ENCODE peak calls at places on chromosomes 1 and 21, in five cellular contexts. W, V, M, P and H are unnamed samples.

GRCh38 chr1:163115887-163116286 is 46.7 kb downstream of the RGS4 start:
- DNase-seq in P (no peak), V (no peak), W (no peak), M (no peak), H (no peak)

GRCh38 chr1:164256456-164256855 is 302.5 kb upstream of the PBX1 start:
- DNase-seq in V (no peak), P (no peak), W (no peak), M (no peak), H (no peak)

GRCh38 chr1:168085401-168085872 is 51.3 kb downstream of the GPR161 start:
- DNase-seq in P (peak), V (no peak), M (no peak), W (no peak), H (no peak)

GRCh38 chr1:191528275-191528674 is 630.0 kb upstream of the RGS18 start:
- DNase-seq in P (no peak), M (no peak), W (no peak), V (peak), H (no peak)

GRCh38 chr1:59506952-59507351 is 210.1 kb downstream of the FGGY start:
- DNase-seq in M (no peak), P (no peak), V (peak), W (no peak), H (peak)

GRCh38 chr21:36255650-36256047 is 64.3 kb upstream of the MORC3 start:
- DNase-seq in V (no peak), M (no peak), P (no peak), W (no peak), H (no peak)

GRCh38 chr1:187070076-187070475 is 241.3 kb downstream of the PLA2G4A start:
- DNase-seq in V (peak), M (no peak), W (no peak), P (no peak), H (peak)

GRCh38 chr1:54851928-54852524 is 35.0 kb downstream of the DHCR24 start:
- DNase-seq in V (no peak), W (no peak), P (no peak), M (no peak), H (no peak)

GRCh38 chr1:69982992-69983391 is 222.4 kb downstream of the LRRC40 start:
- DNase-seq in M (no peak), V (peak), W (no peak), P (no peak), H (peak)

GRCh38 chr1:228286505-228287417 is 78.9 kb downstream of the OBSCN start:
- DNase-seq in V (no peak), W (no peak), P (no peak), M (no peak), H (no peak)

GRCh38 chr1:43817304-43817939 is 110.1 kb downstream of the ST3GAL3 start:
- DNase-seq in P (no peak), V (no peak), M (no peak), W (no peak), H (no peak)

GRCh38 chr1:178055779-178056471 is 38.0 kb upstream of the RASAL2 start:
- DNase-seq in V (peak), M (peak), P (peak), W (peak), H (no peak)

GRCh38 chr1:101431956-101432510 is 195.2 kb downstream of the S1PR1 start:
- DNase-seq in P (no peak), M (no peak), W (no peak), V (no peak), H (no peak)

GRCh38 chr1:205537386-205538018 is 33.0 kb downstream of the CDK18 start:
- DNase-seq in V (peak), P (peak), M (peak), W (no peak), H (no peak)

GRCh38 chr1:53957231-53957818 is 11.2 kb downstream of the LRRC42 start:
- DNase-seq in W (no peak), M (peak), P (peak), V (peak), H (peak)

GRCh38 chr1:177978530-177978929 is 8.7 kb upstream of the SEC16B start:
- DNase-seq in M (no peak), P (no peak), V (no peak), W (no peak), H (no peak)

GRCh38 chr1:41917051-41917530 is 1.6 kb downstream of the HIVEP3 start:
- DNase-seq in W (no peak), V (no peak), P (no peak), M (no peak), H (no peak)

GRCh38 chr1:41919131-41919530 is 409 bp upstream of the HIVEP3 start:
- DNase-seq in P (no peak), M (no peak), V (no peak), W (no peak), H (no peak)

GRCh38 chr1:41919764-41920397 is 1.2 kb upstream of the HIVEP3 start:
- DNase-seq in M (no peak), W (peak), V (no peak), P (peak), H (no peak)

GRCh38 chr1:41917835-41918449 is 780 bp downstream of the HIVEP3 start:
- DNase-seq in V (peak), W (peak), M (peak), P (peak), H (no peak)

GRCh38 chr1:41918450-41919043 is at the start of gene HIVEP3:
- DNase-seq in P (no peak), M (no peak), V (peak), W (no peak), H (no peak)
- TF ChIP-seq CTCF in P (peak), M (no peak), V (peak), W (no peak), H (peak)

GRCh38 chr1:45643978-45644377 is 20.1 kb upstream of the CCDC17 start:
- DNase-seq in W (no peak), V (peak), P (no peak), M (peak), H (no peak)

GRCh38 chr1:45644661-45645060 is 20.8 kb upstream of the CCDC17 start:
- DNase-seq in W (no peak), V (no peak), M (no peak), P (no peak), H (no peak)

GRCh38 chr1:45643341-45643740 is 19.5 kb upstream of the CCDC17 start:
- DNase-seq in M (no peak), P (no peak), W (no peak), V (no peak), H (no peak)

GRCh38 chr1:45647248-45648021 is 23.6 kb upstream of the CCDC17 start:
- DNase-seq in W (peak), P (no peak), V (no peak), M (peak), H (no peak)
- H3K4me3 ChIP-seq in W (no peak), P (no peak), V (no peak), M (no peak), H (no peak)

GRCh38 chr1:18233176-18233864 is 125.7 kb downstream of the IGSF21 start:
- DNase-seq in W (no peak), V (no peak), P (no peak), M (no peak), H (no peak)
- TF ChIP-seq CTCF in W (no peak), V (no peak), P (no peak), M (no peak), H (no peak)

GRCh38 chr1:109229531-109230127 is 15.9 kb downstream of the SARS1 start:
- DNase-seq in M (no peak), W (no peak), P (no peak), V (no peak), H (no peak)
- H3K4me3 ChIP-seq in M (no peak), W (no peak), P (no peak), V (no peak), H (no peak)

GRCh38 chr1:151533870-151534269 is 6.2 kb upstream of the TUFT1 start:
- DNase-seq in W (no peak), P (no peak), V (no peak), M (no peak), H (no peak)

GRCh38 chr1:151535326-151536271 is 4.5 kb upstream of the TUFT1 start:
- DNase-seq in P (no peak), M (no peak), V (no peak), W (no peak), H (no peak)

GRCh38 chr1:151537112-151537511 is 3.0 kb upstream of the TUFT1 start:
- DNase-seq in P (peak), M (no peak), W (no peak), V (peak), H (peak)

GRCh38 chr1:151536499-151536898 is 3.6 kb upstream of the TUFT1 start:
- DNase-seq in W (no peak), M (no peak), V (no peak), P (no peak), H (no peak)

DNA sequence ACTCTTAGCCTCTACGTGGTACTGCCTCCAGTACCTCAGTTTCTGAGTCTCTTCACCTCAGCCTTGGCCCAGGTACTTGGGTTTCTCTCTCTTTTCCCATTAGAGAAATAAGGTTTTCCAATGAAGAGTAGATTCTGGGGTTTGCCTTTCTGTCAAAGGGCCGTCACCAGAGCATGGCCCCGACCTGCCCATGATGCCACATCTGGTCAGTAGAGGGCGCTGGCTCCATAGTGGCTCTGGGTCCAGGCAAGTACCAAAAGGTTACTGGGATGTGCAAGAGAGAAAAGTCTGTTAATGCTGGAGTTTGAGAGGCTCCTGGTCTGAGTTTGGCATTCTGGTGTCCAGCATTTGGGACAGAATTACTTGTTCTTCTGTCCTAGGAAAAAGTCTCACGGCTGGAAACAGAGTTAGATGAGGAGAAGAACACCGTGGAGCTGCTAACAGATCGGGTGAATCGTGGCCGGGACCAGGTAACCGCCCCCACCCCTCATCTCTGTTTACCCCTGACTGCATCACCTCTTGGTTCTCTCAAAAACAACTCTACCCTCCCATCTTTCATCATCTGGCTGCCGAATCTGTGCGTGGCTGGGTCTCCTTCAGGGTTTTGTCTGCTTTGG is 5.3 kb upstream of the TUFT1 start:
- DNase-seq in V (peak), P (peak), W (peak), M (peak), H (peak)
- TF ChIP-seq CTCF in V (peak), P (peak), W (peak), M (peak), H (peak)

DNA sequence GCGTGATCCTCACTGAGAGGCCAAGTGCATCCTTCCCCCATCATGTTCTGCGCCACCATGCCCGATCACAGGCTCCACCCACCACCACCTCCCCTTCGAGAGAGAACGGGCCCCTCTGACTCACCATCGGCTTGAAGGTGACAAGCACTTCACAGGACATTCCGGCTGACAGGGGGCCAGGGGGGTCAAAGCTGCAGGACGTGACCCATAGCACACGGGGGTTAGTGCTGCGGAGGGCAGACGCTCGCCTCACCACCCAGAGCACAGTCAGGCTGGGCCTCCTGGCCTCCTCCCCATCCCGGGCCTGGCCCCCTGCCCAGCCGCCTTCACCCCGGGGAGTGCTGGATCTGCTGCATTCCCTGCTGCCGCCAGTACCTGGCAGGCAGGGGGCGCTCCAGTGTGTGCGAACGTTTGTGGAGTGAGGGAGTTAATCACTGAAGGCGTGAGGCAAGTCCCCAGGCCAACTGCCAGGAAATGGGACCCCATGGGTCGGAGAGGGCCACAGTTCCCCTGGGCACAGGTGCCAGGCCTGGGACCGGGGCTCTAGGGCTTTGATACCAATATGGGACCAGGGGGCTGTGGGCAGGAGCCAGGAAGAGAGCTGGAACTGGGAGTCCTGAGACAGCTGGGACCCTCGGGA is 40.9 kb upstream of the TMEM52 start:
- DNase-seq in P (peak), M (peak), V (peak), W (peak), H (peak)
- H3K4me3 ChIP-seq in P (no peak), M (no peak), V (peak), W (no peak), H (no peak)

DNA sequence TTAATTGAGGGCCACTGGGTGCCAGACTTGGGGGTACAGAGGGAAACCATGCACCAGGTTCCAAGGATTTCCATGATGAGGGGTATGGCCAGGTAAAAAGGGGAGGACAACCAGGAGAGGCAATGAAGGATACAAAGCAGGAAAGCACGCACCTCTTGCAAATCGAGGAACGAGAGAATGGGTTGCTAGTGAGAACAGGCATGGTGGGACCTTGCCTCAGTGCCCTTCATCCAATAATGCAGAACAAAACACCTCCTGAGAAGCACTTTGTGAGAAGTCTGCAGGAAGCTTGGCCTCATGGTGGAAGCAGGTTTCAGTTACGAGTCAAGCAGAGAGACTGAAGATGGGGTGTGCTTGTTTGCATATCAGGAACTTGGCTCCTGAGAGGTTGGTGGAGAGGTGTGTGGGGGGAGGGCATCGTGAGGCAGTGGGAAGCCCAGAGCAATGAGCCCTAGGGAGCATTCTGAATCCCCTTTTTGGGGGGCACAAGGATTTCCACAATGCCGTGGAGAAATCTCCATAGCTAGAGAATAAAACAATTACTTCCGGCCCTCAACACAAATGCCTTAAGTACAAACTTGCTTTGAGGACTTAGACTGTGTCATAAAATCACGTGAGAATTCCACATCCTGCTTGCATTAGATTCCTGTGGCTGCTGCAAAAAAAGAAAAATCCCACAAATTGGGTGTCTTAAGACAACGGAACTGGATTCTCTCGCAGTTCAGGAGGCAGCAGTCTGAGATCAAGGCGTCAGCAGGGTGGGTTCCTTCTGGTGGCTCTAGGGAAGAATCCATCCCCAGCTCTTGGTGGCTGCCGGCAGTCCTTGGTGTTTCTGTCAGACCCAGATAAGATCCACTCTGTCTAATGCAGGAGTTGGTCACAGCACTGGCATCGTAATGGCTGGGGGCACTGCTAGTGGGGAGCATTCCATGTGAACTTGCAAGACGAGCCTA is 54.9 kb upstream of the BACE2 start:
- DNase-seq in P (no peak), M (no peak), V (no peak), W (no peak), H (peak)
- TF ChIP-seq CTCF in P (no peak), M (no peak), V (no peak), W (no peak), H (no peak)

GRCh38 chr1:17538010-17538409 is 1.5 kb upstream of the ARHGEF10L start:
- DNase-seq in V (no peak), W (no peak), P (no peak), M (peak), H (no peak)

GRCh38 chr1:17539526-17540254 is at the start of gene ARHGEF10L:
- DNase-seq in W (no peak), V (no peak), P (no peak), M (peak), H (no peak)

GRCh38 chr1:17539202-17539525 is 334 bp upstream of the ARHGEF10L start:
- DNase-seq in V (no peak), W (no peak), M (peak), P (no peak), H (no peak)

GRCh38 chr1:17540255-17541001 is 930 bp downstream of the ARHGEF10L start:
- DNase-seq in W (no peak), P (peak), V (no peak), M (peak), H (peak)

GRCh38 chr1:17538428-17539130 is 919 bp upstream of the ARHGEF10L start:
- DNase-seq in V (no peak), M (peak), W (no peak), P (no peak), H (no peak)
- H3K4me3 ChIP-seq in V (no peak), M (no peak), W (peak), P (no peak), H (no peak)

DNA sequence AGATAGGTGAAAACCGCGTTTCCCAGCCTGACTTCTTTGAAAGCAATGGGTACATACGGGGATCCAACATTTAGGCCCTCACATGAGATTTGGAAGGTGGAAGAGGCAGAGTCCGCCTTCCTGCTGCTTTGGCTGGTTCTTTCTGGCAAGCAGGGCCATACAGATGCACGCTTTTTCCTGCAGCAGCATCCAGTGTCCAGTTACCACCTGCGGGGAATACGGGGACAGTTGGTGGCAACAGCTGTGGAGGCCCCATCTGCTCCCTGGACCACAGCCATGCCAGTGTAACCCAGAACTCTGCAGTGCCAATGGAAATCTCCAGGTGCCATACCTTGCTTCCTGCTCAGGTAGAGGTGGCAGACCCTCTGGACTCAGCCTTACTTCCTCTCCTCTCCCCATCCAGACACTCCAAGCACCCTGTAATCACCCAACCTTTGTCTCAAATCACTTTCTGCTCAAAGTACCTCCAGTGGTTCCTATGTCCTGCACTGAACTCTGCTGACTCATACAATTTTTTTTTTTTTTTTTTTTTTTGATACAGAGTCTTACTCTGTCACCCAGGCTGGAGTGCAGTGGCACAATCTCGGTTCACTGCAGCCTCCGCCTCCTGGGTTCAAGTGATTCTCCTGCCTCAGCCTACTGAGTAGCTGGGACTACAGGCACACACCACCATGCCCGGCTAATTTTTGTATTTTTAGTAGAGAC is 68.2 kb downstream of the SLC16A1 start:
- DNase-seq in W (no peak), P (no peak), M (no peak), V (peak), H (no peak)
- TF ChIP-seq CTCF in W (no peak), P (no peak), M (no peak), V (no peak), H (no peak)